ENCODE peak calls at places on chromosome 11, in eight cellular contexts. W is SK-N-SH, S is K562, U is A549, H is GM12878, G is IMR-90, E is HepG2, C is H1. I is an unnamed sample.
A peak's percentile ranks its signal among the peaks of the same experiment; 100 is the strongest.

GRCh38 chr11:127844843-127845242 is 742.5 kb downstream of the ETS1 start:
- DNase-seq in W (no peak), S (no peak), U (no peak), H (no peak), G (no peak), E (no peak), C (no peak), I (no peak)

GRCh38 chr11:82960779-82961143 is 59.2 kb downstream of the DDIAS start:
- DNase-seq in W (no peak), S (no peak), U (no peak), H (no peak), G (no peak), E (no peak), C (no peak), I (no peak)

GRCh38 chr11:37916331-37916730 is 1318.3 kb upstream of the RAG2 start:
- DNase-seq in W (no peak), S (no peak), U (no peak), H (no peak), G (no peak), E (no peak), C (no peak), I (no peak)

GRCh38 chr11:128734439-128735224 is 40.8 kb downstream of the FLI1 start:
- DNase-seq in W (no peak), S (no peak), U (no peak), H (no peak), G (no peak), E (no peak), C (no peak), I (no peak)

GRCh38 chr11:119371778-119372182 is 9.7 kb downstream of the USP2 start:
- DNase-seq in W (peak; percentile 44), S (no peak), U (no peak), H (no peak), G (no peak), E (no peak), C (no peak), I (no peak)

GRCh38 chr11:111372538-111372937 is 6.5 kb downstream of the POU2AF1 start:
- DNase-seq in W (no peak), S (no peak), U (no peak), H (no peak), G (no peak), E (no peak), C (no peak), I (no peak)

GRCh38 chr11:47179655-47179991 is 2.9 kb upstream of the ARFGAP2 start:
- DNase-seq in W (peak; percentile 81), S (peak; percentile 65), U (peak; percentile 78), H (peak; percentile 9), G (peak; percentile 35), E (peak; percentile 52), C (no peak), I (no peak)

GRCh38 chr11:102868359-102868758 is 6.4 kb downstream of the MMP12 start:
- DNase-seq in W (no peak), S (no peak), U (no peak), H (no peak), G (peak; percentile 44), E (no peak), C (no peak), I (no peak)

GRCh38 chr11:13663631-13664071 is 4.8 kb upstream of the FAR1 start:
- DNase-seq in W (no peak), S (no peak), U (no peak), H (no peak), G (peak; percentile 41), E (no peak), C (no peak), I (no peak)

GRCh38 chr11:90500922-90501568 is 278.2 kb upstream of the CHORDC1 start:
- DNase-seq in W (no peak), S (no peak), U (no peak), H (no peak), G (no peak), E (no peak), C (no peak), I (no peak)

GRCh38 chr11:107397357-107397756 is 60.3 kb downstream of the CWF19L2 start:
- DNase-seq in W (no peak), S (peak; percentile 22), U (no peak), H (no peak), G (no peak), E (no peak), C (peak; percentile 31), I (peak; percentile 12)

GRCh38 chr11:1966531-1966930 is 19.4 kb downstream of the MRPL23 start:
- DNase-seq in W (no peak), S (no peak), U (no peak), H (no peak), G (no peak), E (no peak), C (no peak), I (no peak)

GRCh38 chr11:60873533-60873932 is 6.2 kb downstream of the ZP1 start:
- DNase-seq in W (no peak), S (no peak), U (no peak), H (no peak), G (no peak), E (no peak), C (no peak), I (no peak)

GRCh38 chr11:32092581-32093170 is 1.8 kb downstream of the RCN1 start:
- DNase-seq in W (no peak), S (no peak), U (no peak), H (no peak), G (no peak), E (peak; percentile 59), C (no peak), I (no peak)

GRCh38 chr11:14969922-14970323 is 2.2 kb downstream of the CALCA start:
- DNase-seq in W (peak; percentile 68), S (peak; percentile 38), U (no peak), H (no peak), G (peak; percentile 7), E (peak; percentile 28), C (peak; percentile 49), I (peak; percentile 15)

GRCh38 chr11:70095541-70096252 is 17.6 kb downstream of the ANO1 start:
- DNase-seq in W (no peak), S (no peak), U (no peak), H (no peak), G (peak; percentile 27), E (no peak), C (no peak), I (no peak)

GRCh38 chr11:45652781-45653180 is 12.6 kb downstream of the CHST1 start:
- DNase-seq in W (no peak), S (no peak), U (no peak), H (no peak), G (peak; percentile 52), E (no peak), C (no peak), I (no peak)

GRCh38 chr11:103696130-103696529 is 340.3 kb upstream of the DDI1 start:
- DNase-seq in W (peak; percentile 11), S (no peak), U (no peak), H (no peak), G (no peak), E (no peak), C (no peak), I (no peak)

GRCh38 chr11:116981216-116981887 is 116.9 kb downstream of the SIK3 start:
- DNase-seq in W (no peak), S (no peak), U (no peak), H (no peak), G (no peak), E (no peak), C (no peak), I (no peak)

GRCh38 chr11:129061466-129062194 is 119.0 kb upstream of the TP53AIP1 start:
- DNase-seq in W (no peak), S (no peak), U (peak; percentile 13), H (no peak), G (peak; percentile 50), E (no peak), C (no peak), I (peak; percentile 80)

GRCh38 chr11:95341246-95341645 is 110.2 kb upstream of the SESN3 start:
- DNase-seq in W (no peak), S (no peak), U (no peak), H (no peak), G (no peak), E (no peak), C (no peak), I (no peak)

GRCh38 chr11:63243533-63243932 is at the start of gene SLC22A25:
- DNase-seq in W (no peak), S (no peak), U (no peak), H (no peak), G (no peak), E (no peak), C (no peak), I (no peak)

GRCh38 chr11:2449548-2450320 is 4.9 kb downstream of the KCNQ1 start:
- DNase-seq in W (no peak), S (no peak), U (no peak), H (no peak), G (no peak), E (no peak), C (no peak), I (no peak)

GRCh38 chr11:40293655-40294342 is 1165.7 kb downstream of the LRRC4C start:
- DNase-seq in W (peak; percentile 82), S (peak; percentile 64), U (peak; percentile 68), H (peak; percentile 30), G (peak; percentile 92), E (peak; percentile 61), C (peak; percentile 56), I (no peak)
- TF ChIP-seq RAD21 in W (peak; percentile 100), S (peak; percentile 31), U (peak; percentile 84), H (peak; percentile 73), G (peak; percentile 77), E (peak; percentile 76), C (peak; percentile 94), I (no peak)

DNA sequence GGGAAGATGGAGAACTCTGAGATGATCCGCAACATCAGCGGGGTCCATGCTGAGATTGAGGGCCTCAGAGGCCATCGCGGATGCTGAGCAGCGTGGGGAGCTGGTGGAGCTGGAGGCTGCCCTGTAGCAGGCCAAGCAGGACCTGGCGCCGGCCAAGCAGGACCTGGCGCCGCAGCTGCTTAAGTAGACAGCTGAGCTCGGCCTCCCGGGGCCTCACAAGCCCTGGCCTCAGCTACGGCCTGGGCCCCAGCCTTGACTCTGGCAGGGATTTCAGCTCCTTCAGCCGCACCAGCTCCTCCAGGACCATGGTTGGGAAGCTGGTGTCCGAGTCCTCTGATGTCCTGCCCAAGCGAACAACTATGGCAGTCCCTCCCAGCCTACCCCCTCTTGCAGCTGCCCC is 7.3 kb upstream of the RNASEH2C start:
- DNase-seq in W (no peak), S (no peak), U (no peak), H (no peak), G (no peak), E (no peak), C (no peak), I (no peak)
- H3K4me3 ChIP-seq in W (no peak overlapping the region), S (no peak overlapping the region), U (no peak overlapping the region), H (no peak overlapping the region), G (no peak overlapping the region), E (no peak overlapping the region), C (no peak overlapping the region), I (no peak overlapping the region)

GRCh38 chr11:67634366-67635230 is 4.9 kb upstream of the NUDT8 start:
- DNase-seq in W (no peak), S (no peak), U (no peak), H (no peak), G (no peak), E (no peak), C (no peak), I (no peak)
- TF ChIP-seq RAD21 in W (no peak), S (no peak), U (no peak), H (no peak), G (no peak), E (no peak), C (no peak), I (no peak)

DNA sequence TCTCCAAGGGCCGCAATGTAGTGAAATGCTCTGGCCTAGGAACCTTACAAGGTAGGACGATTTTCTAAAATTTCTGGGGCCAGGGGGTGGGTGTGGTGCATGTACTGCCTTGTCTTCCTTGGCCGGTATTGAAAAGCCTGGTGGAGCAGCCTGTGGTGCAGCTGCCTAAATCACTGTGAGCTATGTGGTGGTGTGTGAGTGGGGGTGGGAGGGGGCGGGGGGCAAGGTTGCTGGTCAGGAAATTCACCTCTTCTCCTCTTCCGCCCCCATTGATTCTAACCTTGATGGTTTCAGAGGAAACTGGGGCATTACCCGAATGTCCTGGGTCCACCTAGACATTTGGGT is 137.2 kb downstream of the DBX1 start:
- DNase-seq in W (no peak), S (no peak), U (no peak), H (no peak), G (no peak), E (no peak), C (no peak), I (no peak)
- H3K4me3 ChIP-seq in W (no peak overlapping the region), S (no peak overlapping the region), U (peak overlapping the region; percentile 49), H (no peak overlapping the region), G (no peak overlapping the region), E (peak overlapping the region; percentile 58), C (peak overlapping the region; percentile 43), I (no peak overlapping the region)

I was measured in HCT116.